ENCODE peak calls at places on chromosomes 1 and 21, in seven cellular contexts. O is stimulated activated effector memory CD8-positive, alpha-beta T cell treated with anti-CD3 and anti-CD28 coated beads, Interleukin-12 subunit alpha, Interleukin-12 subunit beta, amount 100 ng/mL, for 72 hours; G is IMR-90; Z is NCI-H1092 treated with DMSO at 0.1 percent for 48 hours; C is B cell; D is T-helper 1 cell; W is AG08396. I is an unnamed sample.

GRCh38 chr1:203556047-203556851 is 62.3 kb downstream of the OPTC start:
- DNase-seq in C (no peak), O (no peak), W (peak; percentile 77), G (peak; percentile 85), Z (no peak), D (no peak), I (no peak)

GRCh38 chr1:180360333-180361075 is 130.4 kb downstream of the LHX4 start:
- DNase-seq in C (no peak), O (no peak), W (peak; percentile 15), Z (no peak), D (no peak), G (peak; percentile 72), I (no peak)

GRCh38 chr1:12595839-12596821 is 21.9 kb downstream of the DHRS3 start:
- DNase-seq in O (no peak), W (peak; percentile 96), Z (peak; percentile 43), D (no peak), C (peak; percentile 60), G (peak; percentile 98), I (no peak)

GRCh38 chr1:150142083-150142482 is 7.6 kb upstream of the PLEKHO1 start:
- DNase-seq in C (no peak), G (no peak), Z (no peak), O (no peak), D (no peak), W (no peak), I (no peak)

GRCh38 chr1:225514671-225515081 is 86.8 kb upstream of the LBR start:
- DNase-seq in O (no peak), W (no peak), Z (no peak), C (no peak), D (no peak), G (no peak), I (no peak)

GRCh38 chr1:3068400-3069361 is at the start of gene PRDM16:
- DNase-seq in D (no peak), W (peak; percentile 83), O (no peak), C (no peak), Z (peak; percentile 3), G (peak; percentile 3), I (no peak)

GRCh38 chr21:31630062-31630711 is 29.3 kb upstream of the SOD1 start:
- DNase-seq in W (no peak), Z (no peak), O (no peak), C (no peak), G (peak; percentile 93), D (no peak), I (no peak)

GRCh38 chr1:163877016-163877415 is 555.3 kb downstream of the NUF2 start:
- DNase-seq in Z (no peak), W (no peak), G (no peak), D (no peak), O (no peak), C (no peak), I (no peak)

GRCh38 chr21:38126677-38127271 is 130.0 kb upstream of the KCNJ15 start:
- DNase-seq in O (peak; percentile 56), C (no peak), W (peak; percentile 53), Z (peak; percentile 78), D (no peak), G (peak; percentile 33), I (no peak)

GRCh38 chr1:16162163-16162822 is 6.4 kb upstream of the EPHA2 start:
- DNase-seq in G (no peak), O (no peak), C (peak; percentile 66), W (no peak), Z (no peak), D (peak; percentile 59), I (peak; percentile 67)

GRCh38 chr1:29833596-29833995 is 597.3 kb downstream of the PTPRU start:
- DNase-seq in C (no peak), Z (no peak), W (no peak), G (no peak), O (no peak), D (no peak), I (no peak)

GRCh38 chr1:178552856-178553255 is 39.9 kb downstream of the TEX35 start:
- DNase-seq in Z (no peak), C (no peak), O (no peak), G (no peak), D (no peak), W (no peak), I (no peak)